ENCODE peak calls at places on chromosomes 11 and 22, in four cellular contexts. E, R, Y and K are unnamed samples.

GRCh38 chr22:49666146-49666809 is 161.4 kb downstream of the BRD1 start:
- DNase-seq in R (no peak), E (no peak), Y (peak; percentile 30), K (no peak)

GRCh38 chr11:36292311-36292722 is 3.1 kb upstream of the COMMD9 start:
- DNase-seq in E (peak; percentile 71), Y (peak; percentile 35), R (no peak), K (peak; percentile 26)

GRCh38 chr11:107741044-107741823 is 29.4 kb upstream of the SLN start:
- DNase-seq in E (peak; percentile 33), R (peak; percentile 21), Y (peak; percentile 54), K (peak; percentile 22)

GRCh38 chr11:65077466-65077865 is 6.4 kb downstream of the CDCA5 start:
- DNase-seq in R (no peak), E (peak; percentile 27), Y (no peak), K (no peak)

GRCh38 chr11:122486793-122487495 is 168.6 kb upstream of the UBASH3B start:
- DNase-seq in R (no peak), E (no peak), Y (peak; percentile 81), K (peak; percentile 6)

GRCh38 chr11:75380716-75381420 is 18.4 kb upstream of the RPS3 start:
- DNase-seq in E (no peak), Y (no peak), R (peak; percentile 60), K (no peak)

GRCh38 chr11:72426758-72427157 is 7.6 kb downstream of the CLPB start:
- DNase-seq in Y (no peak), E (no peak), R (no peak), K (no peak)

GRCh38 chr11:76690736-76691135 is 20.2 kb upstream of the LRRC32 start:
- DNase-seq in E (no peak), R (no peak), Y (no peak), K (no peak)

GRCh38 chr11:87604350-87604749 is 566.6 kb downstream of the TMEM135 start:
- DNase-seq in E (no peak), R (no peak), Y (no peak), K (no peak)

GRCh38 chr11:62553839-62554361 is 7.3 kb upstream of the AHNAK start:
- DNase-seq in E (no peak), Y (no peak), R (no peak), K (peak; percentile 68)

GRCh38 chr11:134276396-134277175 is 407 bp downstream of the GLB1L3 start:
- DNase-seq in E (peak; percentile 77), Y (peak; percentile 78), R (no peak), K (no peak)

GRCh38 chr11:115301029-115301428 is 203.2 kb downstream of the CADM1 start:
- DNase-seq in E (no peak), Y (no peak), R (no peak), K (no peak)

GRCh38 chr11:59822989-59823566 is 12.5 kb upstream of the MRPL16 start:
- DNase-seq in E (peak; percentile 53), Y (no peak), R (peak; percentile 63), K (peak; percentile 69)

GRCh38 chr22:41672780-41673509 is 15.7 kb downstream of the SNU13 start:
- DNase-seq in R (no peak), E (no peak), Y (no peak), K (no peak)

GRCh38 chr11:64306876-64307622 is 1.7 kb downstream of the ESRRA start:
- DNase-seq in R (peak; percentile 60), Y (no peak), E (no peak), K (no peak)

GRCh38 chr11:69301491-69302401 is 7.8 kb downstream of the MYEOV start:
- DNase-seq in E (peak; percentile 63), R (peak; percentile 60), Y (no peak), K (peak; percentile 95)

GRCh38 chr11:76230392-76230791 is 24.1 kb upstream of the WNT11 start:
- DNase-seq in Y (no peak), R (no peak), E (peak; percentile 79), K (no peak)

GRCh38 chr11:32918427-32918826 is 25.8 kb downstream of the QSER1 start:
- DNase-seq in E (no peak), Y (no peak), R (no peak), K (no peak)

GRCh38 chr11:32602657-32603410 is 19.2 kb downstream of the EIF3M start:
- DNase-seq in Y (no peak), R (no peak), E (no peak), K (no peak)

GRCh38 chr22:49483281-49483905 is 344.3 kb downstream of the BRD1 start:
- DNase-seq in Y (no peak), E (no peak), R (no peak), K (no peak)

GRCh38 chr11:8101421-8101820 is 20.4 kb downstream of the TUB start:
- DNase-seq in E (no peak), R (no peak), Y (peak; percentile 29), K (no peak)

GRCh38 chr11:46003647-46004046 is 81.2 kb downstream of the LARGE2 start:
- DNase-seq in E (no peak), R (no peak), Y (no peak), K (no peak)

GRCh38 chr11:42251984-42252383 is 792.5 kb upstream of the LRRC4C start:
- DNase-seq in R (no peak), E (no peak), Y (no peak), K (no peak)

GRCh38 chr11:42249401-42249800 is 789.9 kb upstream of the LRRC4C start:
- DNase-seq in R (no peak), Y (no peak), E (no peak), K (no peak)

GRCh38 chr11:42249956-42250355 is 790.5 kb upstream of the LRRC4C start:
- DNase-seq in Y (no peak), E (no peak), R (no peak), K (no peak)

DNA sequence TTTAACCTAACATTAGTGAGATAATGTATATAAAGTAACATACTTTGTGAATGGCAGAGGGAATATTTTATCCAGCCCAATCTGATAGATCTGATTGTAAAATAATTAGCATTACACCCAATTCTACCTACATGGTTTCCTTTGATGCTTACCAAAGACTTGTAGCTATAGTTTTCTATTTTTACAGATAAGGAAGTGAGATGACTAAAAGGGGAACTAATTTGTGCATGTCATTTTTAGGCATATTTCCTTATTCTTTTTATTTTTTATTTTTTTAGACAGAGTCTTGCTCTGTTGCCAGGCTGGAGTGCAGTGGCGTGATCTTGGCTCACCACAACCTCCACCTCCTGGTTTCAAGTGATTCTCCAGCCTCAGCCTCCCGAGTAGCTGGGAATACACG is 793.7 kb upstream of the LRRC4C start:
- DNase-seq in R (no peak), Y (no peak), E (no peak), K (no peak)
- TF ChIP-seq YY1 in R (no peak), Y (no peak), E (no peak), K (no peak)

GRCh38 chr22:31583861-31584485 is 78.0 kb downstream of the PISD start:
- DNase-seq in Y (no peak), R (no peak), E (no peak), K (no peak)
- H3K4me2 ChIP-seq in Y (no peak overlapping the region), R (peak overlapping the region; percentile 21), E (peak overlapping the region; percentile 38), K (no peak overlapping the region)

DNA sequence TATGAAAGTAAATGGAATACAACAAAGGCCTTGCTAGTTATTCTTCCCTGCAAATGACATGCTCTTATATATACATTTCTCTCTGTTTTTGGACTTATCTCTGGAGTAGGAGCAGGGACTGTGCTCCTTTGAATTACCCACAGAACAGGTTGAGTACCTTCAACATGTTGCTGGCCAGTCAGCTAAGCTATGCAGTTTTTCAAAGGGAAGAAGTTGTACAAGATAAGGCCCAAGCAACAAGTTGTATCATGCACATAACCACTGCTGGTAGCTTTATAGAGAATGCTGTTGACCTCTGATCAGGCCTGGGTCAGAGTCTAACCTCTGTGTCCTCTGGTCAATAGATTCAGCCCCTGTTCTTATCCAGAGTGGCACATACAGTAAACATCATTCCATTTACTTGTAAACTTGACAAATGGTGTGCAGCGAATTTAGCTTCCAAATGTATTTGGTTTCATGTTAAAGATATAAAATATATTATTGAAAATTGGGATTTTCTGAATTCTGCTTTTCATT is 99.6 kb downstream of the C11orf87 start:
- DNase-seq in Y (no peak), E (no peak), R (no peak), K (no peak)
- H2AFZ ChIP-seq in Y (no peak overlapping the region), E (no peak overlapping the region), R (no peak overlapping the region), K (no peak overlapping the region)

DNA sequence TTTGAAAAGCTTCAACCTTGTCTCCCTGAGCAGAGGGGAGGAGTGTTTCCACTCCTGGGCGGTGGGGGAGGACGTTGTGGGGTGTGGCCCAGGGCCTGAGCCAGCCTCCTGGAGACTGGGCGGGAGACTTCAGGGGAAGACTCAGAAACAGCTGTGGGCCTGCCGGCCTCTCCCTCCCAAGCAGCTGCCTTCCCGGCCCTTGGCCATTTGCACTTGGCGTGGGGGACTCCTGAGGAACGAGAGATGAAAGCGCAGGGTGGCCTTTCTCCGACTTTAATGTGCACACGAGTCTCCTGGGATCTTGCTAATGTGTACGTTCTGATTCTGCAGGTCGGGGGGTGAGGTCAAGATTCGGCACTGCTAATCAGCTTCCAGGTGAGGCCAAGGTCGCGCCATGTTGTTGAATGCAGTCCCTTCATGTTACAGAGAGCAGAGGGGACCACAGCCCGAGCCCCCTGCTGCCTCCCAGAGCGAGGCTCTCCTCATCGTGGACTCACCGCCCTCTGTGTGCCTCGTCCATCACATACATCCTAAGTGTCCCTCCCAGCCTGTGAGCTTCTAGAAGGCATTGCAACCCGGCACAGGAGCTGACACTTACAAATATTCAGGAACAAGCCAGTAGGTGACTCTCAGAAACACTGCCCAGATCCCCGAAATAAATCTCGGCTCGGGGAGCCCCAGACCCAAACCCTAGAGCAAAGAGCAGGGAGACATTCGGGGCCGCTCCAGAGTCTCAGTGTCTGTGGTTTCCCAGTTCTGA is 7.7 kb downstream of the LIF start:
- DNase-seq in E (no peak), Y (no peak), R (no peak), K (no peak)
- TF ChIP-seq YY1 in E (no peak), Y (no peak), R (no peak), K (no peak)

DNA sequence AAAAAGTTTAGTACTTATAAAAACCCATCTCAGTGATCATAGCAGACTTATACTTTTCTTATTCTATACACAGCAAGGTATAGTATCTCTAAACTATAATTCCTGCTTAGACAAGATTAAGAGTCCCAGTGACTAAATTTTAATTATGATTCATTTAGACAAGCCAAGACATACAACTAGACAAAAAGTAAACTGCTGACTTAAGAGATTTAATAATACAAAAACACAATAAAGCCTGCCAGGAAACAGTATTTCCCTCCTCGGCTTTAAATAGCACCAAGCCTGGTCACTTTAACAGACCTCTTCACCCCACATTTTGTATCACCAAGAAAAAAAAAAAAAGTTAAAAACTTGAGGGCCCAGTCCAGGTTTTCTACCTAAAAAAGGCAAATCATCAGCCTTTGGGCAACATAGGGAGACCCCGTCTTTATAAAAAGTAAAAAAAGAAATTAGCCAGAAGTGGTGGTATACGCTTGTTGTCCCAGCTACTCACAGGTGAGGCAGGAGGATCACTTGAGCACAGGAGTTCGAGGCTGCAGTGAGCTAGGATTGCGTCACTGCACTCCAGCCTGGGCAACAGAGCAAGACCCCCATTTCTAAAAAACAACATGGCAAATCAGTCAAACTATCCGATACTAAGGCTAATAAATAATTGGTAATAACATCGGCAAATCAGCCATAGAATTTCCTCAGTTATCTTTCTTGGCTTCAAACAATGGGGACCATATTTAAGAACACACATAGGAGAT is 53.8 kb downstream of the SIK3 start:
- DNase-seq in Y (no peak), R (no peak), E (no peak), K (no peak)
- H3K4me2 ChIP-seq in Y (no peak overlapping the region), R (no peak overlapping the region), E (no peak overlapping the region), K (no peak overlapping the region)

GRCh38 chr11:119635776-119636175 is 93.2 kb downstream of the NECTIN1 start:
- DNase-seq in Y (no peak), E (no peak), R (no peak), K (no peak)

GRCh38 chr11:119639642-119640205 is 89.3 kb downstream of the NECTIN1 start:
- DNase-seq in R (no peak), Y (no peak), E (no peak), K (no peak)

GRCh38 chr11:119641991-119642745 is 86.8 kb downstream of the NECTIN1 start:
- DNase-seq in R (peak; percentile 40), Y (no peak), E (peak; percentile 50), K (peak; percentile 4)

GRCh38 chr11:119635041-119635745 is 93.8 kb downstream of the NECTIN1 start:
- DNase-seq in R (no peak), E (no peak), Y (no peak), K (no peak)

GRCh38 chr11:119638851-119639250 is 90.1 kb downstream of the NECTIN1 start:
- DNase-seq in R (no peak), E (no peak), Y (no peak), K (no peak)
- H2AFZ ChIP-seq in R (no peak overlapping the region), E (no peak overlapping the region), Y (no peak overlapping the region), K (no peak overlapping the region)